ENCODE peak calls at places on chromosomes 12 and 14, in five cellular contexts. M is activated T-cell treated with anti-CD3 and anti-CD28 coated beads, Interleukin-2, amount 50 U/mL, for 72 hours; Z is LHCN-M2; R is dorsolateral prefrontal cortex; C is HepG2. Q is an unnamed sample.

GRCh38 chr12:58349161-58349560 is 407.8 kb downstream of the ATP23 start:
- DNase-seq in R (no peak), Z (no peak), M (no peak), C (no peak), Q (no peak)

GRCh38 chr12:63846249-63846967 is 1.9 kb downstream of the SRGAP1 start:
- DNase-seq in R (no peak), M (no peak), C (no peak), Z (no peak), Q (no peak)

GRCh38 chr12:24049771-24050170 is 100.3 kb upstream of the SOX5 start:
- DNase-seq in M (no peak), R (no peak), Z (no peak), C (no peak), Q (no peak)

GRCh38 chr12:31574803-31575573 is 15.9 kb downstream of the DENND5B start:
- DNase-seq in C (peak), Z (no peak), M (no peak), R (no peak), Q (no peak)

GRCh38 chr12:52037248-52037861 is 13.9 kb upstream of the NR4A1 start:
- DNase-seq in Z (no peak), C (no peak), M (peak), R (no peak), Q (no peak)

GRCh38 chr14:21987937-21988336 is 314.3 kb upstream of the OR4E1 start:
- DNase-seq in C (peak), M (no peak), R (no peak), Z (peak), Q (peak)

GRCh38 chr14:75399819-75400678 is 27.8 kb upstream of the JDP2 start:
- DNase-seq in C (no peak), M (no peak), R (peak), Z (peak), Q (no peak)

GRCh38 chr14:92990456-92991430 is 67.8 kb downstream of the CHGA start:
- DNase-seq in C (no peak), R (no peak), M (no peak), Z (no peak), Q (no peak)

GRCh38 chr12:100720016-100720654 is 74.4 kb upstream of the ANO4 start:
- DNase-seq in Z (no peak), M (no peak), C (no peak), R (no peak), Q (no peak)

GRCh38 chr12:80709811-80710726 is 2.6 kb downstream of the MYF6 start:
- DNase-seq in Z (peak), M (no peak), C (peak), R (no peak), Q (peak)

GRCh38 chr14:97116546-97116945 is 319.4 kb downstream of the VRK1 start:
- DNase-seq in Z (no peak), M (no peak), C (no peak), R (no peak), Q (no peak)

GRCh38 chr12:95004610-95005009 is 1.1 kb upstream of the NDUFA12 start:
- DNase-seq in Z (peak), M (no peak), R (no peak), C (no peak), Q (no peak)

GRCh38 chr12:42932937-42933336 is 343.4 kb upstream of the PRICKLE1 start:
- DNase-seq in Z (no peak), R (no peak), M (no peak), C (no peak), Q (no peak)

GRCh38 chr14:24806061-24806678 is 172.2 kb upstream of the GZMB start:
- DNase-seq in Z (peak), R (peak), M (peak), C (peak), Q (peak)

GRCh38 chr12:132282031-132282949 is 47.1 kb downstream of the GALNT9 start:
- DNase-seq in Z (no peak), C (peak), R (no peak), M (no peak), Q (no peak)

GRCh38 chr12:131944601-131945251 is 5.0 kb upstream of the EP400 start:
- DNase-seq in C (no peak), Z (no peak), M (no peak), R (peak), Q (no peak)

GRCh38 chr14:38561657-38562056 is 305.8 kb upstream of the CLEC14A start:
- DNase-seq in R (no peak), Z (no peak), C (no peak), M (no peak), Q (no peak)

GRCh38 chr12:7667025-7667575 is 1.4 kb upstream of the APOBEC1 start:
- DNase-seq in Z (peak), M (no peak), C (peak), R (no peak), Q (peak)

GRCh38 chr14:30195946-30196345 is 268.3 kb upstream of the PRKD1 start:
- DNase-seq in R (no peak), Z (peak), C (no peak), M (no peak), Q (no peak)

GRCh38 chr12:71426648-71427047 is 12.9 kb upstream of the LGR5 start:
- DNase-seq in C (no peak), R (no peak), Z (no peak), M (no peak), Q (no peak)

Q was measured in Karpas-422.